ENCODE peak calls at places on chromosome 20, in six cellular contexts. D is mesenchymal stem cell, G is trophoblast cell, H is neuronal stem cell, J is IMR-90, I is H1. M is an unnamed sample.

GRCh38 chr20:57795347-57795697 is 85.5 kb upstream of the PMEPA1 start:
- DNase-seq in D (no peak), G (no peak), H (no peak), J (peak; percentile 2), I (no peak), M (no peak)

GRCh38 chr20:43462369-43463132 is 4.9 kb downstream of the SRSF6 start:
- DNase-seq in D (no peak), G (no peak), H (no peak), J (no peak), I (no peak), M (no peak)

GRCh38 chr20:12156252-12156651 is 238.6 kb downstream of the BTBD3 start:
- DNase-seq in D (no peak), G (no peak), H (no peak), J (no peak), I (no peak), M (peak; percentile 28)

GRCh38 chr20:34861386-34862084 is 11.1 kb downstream of the GGT7 start:
- DNase-seq in D (no peak), G (no peak), H (no peak), J (no peak), I (no peak), M (no peak)

GRCh38 chr20:40463171-40463570 is 225.9 kb downstream of the MAFB start:
- DNase-seq in D (no peak), G (no peak), H (no peak), J (no peak), I (no peak), M (no peak)

GRCh38 chr20:4607287-4607713 is 114.4 kb upstream of the PRND start:
- DNase-seq in D (peak; percentile 73), G (peak; percentile 78), H (peak; percentile 74), J (peak; percentile 70), I (peak; percentile 69), M (peak; percentile 77)

GRCh38 chr20:57399587-57400261 is 8.5 kb downstream of the RBM38 start:
- DNase-seq in D (no peak), G (no peak), H (no peak), J (peak; percentile 16), I (no peak), M (no peak)

GRCh38 chr20:57022306-57022705 is 244.1 kb downstream of the BMP7 start:
- DNase-seq in D (no peak), G (no peak), H (no peak), J (no peak), I (peak; percentile 65), M (peak; percentile 91)

GRCh38 chr20:25280574-25281535 is 33.0 kb downstream of the PYGB start:
- DNase-seq in D (no peak), G (no peak), H (no peak), J (no peak), I (peak; percentile 41), M (no peak)

GRCh38 chr20:7497985-7498384 is 442.3 kb downstream of the HAO1 start:
- DNase-seq in D (peak; percentile 61), G (peak; percentile 26), H (no peak), J (no peak), I (no peak), M (peak; percentile 12)

GRCh38 chr20:22584922-22585785 is 782 bp upstream of the FOXA2 start:
- DNase-seq in D (no peak), G (no peak), H (no peak), J (no peak), I (peak; percentile 71), M (peak; percentile 63)

GRCh38 chr20:59075934-59076508 is 33.4 kb upstream of the PRELID3B start:
- DNase-seq in D (no peak), G (no peak), H (no peak), J (no peak), I (no peak), M (no peak)

GRCh38 chr20:23049933-23050838 is 714 bp upstream of the THBD start:
- DNase-seq in D (no peak), G (peak; percentile 39), H (peak; percentile 29), J (no peak), I (peak; percentile 79), M (peak; percentile 65)

DNA sequence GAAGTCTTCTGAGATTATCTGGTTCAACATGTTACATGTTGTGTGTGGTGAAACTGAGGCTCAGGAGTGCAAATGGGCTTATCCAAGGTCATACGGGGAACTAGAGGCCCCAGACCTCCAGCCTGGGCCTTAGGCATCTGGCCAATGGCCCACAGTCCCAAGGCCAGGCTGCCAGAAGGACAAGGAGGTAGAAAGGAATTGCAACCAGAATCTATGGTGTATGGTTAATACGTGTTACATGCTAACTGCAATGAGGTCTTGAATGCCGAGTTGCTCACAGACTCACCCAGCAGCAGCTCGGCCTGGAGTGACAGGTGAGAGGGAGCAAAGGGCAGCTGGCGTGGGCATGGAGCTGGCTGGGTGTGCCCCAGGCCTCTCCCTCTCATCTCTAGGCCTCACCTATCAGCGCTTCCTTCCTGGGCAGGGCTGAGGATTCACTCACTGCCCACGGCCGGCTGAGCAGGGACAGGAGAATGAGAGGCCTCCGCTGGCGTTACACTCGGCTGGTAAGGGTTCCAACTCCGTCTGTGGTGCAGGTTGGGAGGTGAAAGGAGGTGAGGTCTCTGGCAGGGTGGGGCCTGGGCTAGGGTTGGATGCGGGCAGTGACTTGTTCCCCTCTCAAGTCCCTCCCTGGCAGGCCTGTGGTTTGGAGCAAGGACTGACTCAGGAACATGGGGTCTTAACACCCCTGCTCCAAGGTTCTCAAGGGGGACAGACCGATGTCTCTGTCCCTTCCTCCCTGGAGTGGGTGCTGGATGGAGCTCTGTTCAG is at the start of gene TLDC2:
- DNase-seq in D (no peak), G (no peak), H (no peak), J (no peak), I (no peak), M (no peak)
- H3K4me3 ChIP-seq in D (no peak within 1 kb of the TSS), G (no peak within 1 kb of the TSS), H (no peak within 1 kb of the TSS), J (no peak within 1 kb of the TSS), I (no peak within 1 kb of the TSS), M (no peak within 1 kb of the TSS)

GRCh38 chr20:1423206-1423605 is 30.4 kb upstream of the FKBP1A start:
- DNase-seq in D (no peak), G (no peak), H (no peak), J (no peak), I (no peak), M (no peak)
- H3K18ac ChIP-seq in D (no peak overlapping the region), G (peak overlapping the region; percentile 33), H (no peak overlapping the region), J (no peak overlapping the region), I (no peak overlapping the region), M (no peak overlapping the region)

GRCh38 chr20:62530643-62531032 is 54.8 kb upstream of the GATA5 start:
- DNase-seq in D (no peak), G (no peak), H (no peak), J (no peak), I (no peak), M (no peak)
- H3K4me3 ChIP-seq in D (no peak overlapping the region), G (no peak overlapping the region), H (no peak overlapping the region), J (no peak overlapping the region), I (no peak overlapping the region), M (no peak overlapping the region)

GRCh38 chr20:50929299-50930138 is 1.7 kb downstream of the ADNP start:
- DNase-seq in D (peak; percentile 96), G (peak; percentile 95), H (peak; percentile 92), J (peak; percentile 97), I (peak; percentile 91), M (peak; percentile 99)
- H3K18ac ChIP-seq in D (no peak overlapping the region), G (no peak overlapping the region), H (no peak overlapping the region), J (peak overlapping the region; percentile 25), I (peak overlapping the region; percentile 53), M (peak overlapping the region; percentile 100)

GRCh38 chr20:49751397-49751735 is 37.7 kb upstream of the B4GALT5 start:
- DNase-seq in D (no peak), G (no peak), H (no peak), J (no peak), I (no peak), M (no peak)
- H3K4me3 ChIP-seq in D (no peak overlapping the region), G (no peak overlapping the region), H (no peak overlapping the region), J (no peak overlapping the region), I (no peak overlapping the region), M (no peak overlapping the region)

M was measured in mesendoderm.